ENCODE peak calls at places on chromosomes 5 and 9, in five cellular contexts. Y, Q, L, R and D are unnamed samples.

GRCh38 chr9:117296453-117296852 is 118.4 kb downstream of the ASTN2 start:
- DNase-seq in Y (no peak), Q (no peak), L (no peak), R (no peak), D (no peak)

GRCh38 chr9:123232332-123232731 is 36.1 kb downstream of the STRBP start:
- DNase-seq in Y (no peak), Q (no peak), L (no peak), R (no peak), D (no peak)

GRCh38 chr9:78813602-78814180 is 516.8 kb downstream of the PSAT1 start:
- DNase-seq in Y (no peak), Q (no peak), L (no peak), R (no peak), D (no peak)

GRCh38 chr5:119752921-119753886 is 123.8 kb downstream of the FAM170A start:
- DNase-seq in Y (no peak), Q (no peak), L (no peak), R (no peak), D (no peak)

GRCh38 chr5:175378444-175379028 is 65.4 kb downstream of the DRD1 start:
- DNase-seq in Y (peak), Q (no peak), L (peak), R (no peak), D (no peak)

GRCh38 chr5:170327168-170327567 is 29.6 kb upstream of the LCP2 start:
- DNase-seq in Y (no peak), Q (no peak), L (no peak), R (no peak), D (no peak)

GRCh38 chr5:179289756-179290385 is 55.4 kb downstream of the ADAMTS2 start:
- DNase-seq in Y (no peak), Q (no peak), L (no peak), R (no peak), D (no peak)

GRCh38 chr5:145244788-145245187 is 590.4 kb downstream of the PRELID2 start:
- DNase-seq in Y (no peak), Q (no peak), L (peak), R (peak), D (no peak)

GRCh38 chr9:107312651-107313050 is 29.6 kb downstream of the RAD23B start:
- DNase-seq in Y (no peak), Q (no peak), L (no peak), R (peak), D (peak)

GRCh38 chr9:127319366-127320121 is 55.0 kb downstream of the GARNL3 start:
- DNase-seq in Y (no peak), Q (no peak), L (no peak), R (no peak), D (no peak)

GRCh38 chr9:122453677-122454135 is 24.0 kb downstream of the OR1J1 start:
- DNase-seq in Y (no peak), Q (no peak), L (no peak), R (no peak), D (no peak)

GRCh38 chr5:82512025-82512424 is 233.9 kb upstream of the RPS23 start:
- DNase-seq in Y (no peak), Q (no peak), L (no peak), R (peak), D (no peak)

GRCh38 chr9:134981829-134982228 is 64.1 kb upstream of the FCN1 start:
- DNase-seq in Y (no peak), Q (no peak), L (no peak), R (no peak), D (no peak)

GRCh38 chr5:169197343-169197742 is 103.6 kb downstream of the SLIT3 start:
- DNase-seq in Y (no peak), Q (no peak), L (no peak), R (no peak), D (no peak)

GRCh38 chr9:138010274-138010800 is 132.8 kb downstream of the CACNA1B start:
- DNase-seq in Y (no peak), Q (no peak), L (no peak), R (no peak), D (no peak)

GRCh38 chr5:121144764-121145163 is 680.7 kb downstream of the PRR16 start:
- DNase-seq in Y (no peak), Q (no peak), L (peak), R (peak), D (no peak)

GRCh38 chr9:112166176-112167140 is 8.6 kb downstream of the SUSD1 start:
- DNase-seq in Y (peak), Q (no peak), L (peak), R (peak), D (peak)

GRCh38 chr5:159216454-159216853 is 7.1 kb upstream of the RNF145 start:
- DNase-seq in Y (no peak), Q (no peak), L (no peak), R (no peak), D (no peak)

GRCh38 chr9:127388856-127389238 is 8.1 kb upstream of the SLC2A8 start:
- DNase-seq in Y (no peak), Q (no peak), L (no peak), R (peak), D (no peak)

GRCh38 chr5:115431116-115431515 is 113.5 kb downstream of the FEM1C start:
- DNase-seq in Y (no peak), Q (no peak), L (no peak), R (no peak), D (no peak)

GRCh38 chr9:97980918-97981827 is 2.0 kb upstream of the ANP32B start:
- DNase-seq in Y (no peak), Q (no peak), L (no peak), R (no peak), D (no peak)
- H3K4me3 ChIP-seq in Y (no peak), Q (no peak), L (no peak), R (no peak), D (no peak)

GRCh38 chr5:93359958-93360305 is 221.1 kb downstream of the NR2F1-AS1 start:
- DNase-seq in Y (no peak), Q (no peak), L (no peak), R (no peak), D (no peak)
- H3K4me3 ChIP-seq in Y (no peak), Q (no peak), L (no peak), R (peak), D (no peak)

GRCh38 chr5:67179695-67180302 is 16.8 kb downstream of the CD180 start:
- DNase-seq in Y (no peak), Q (no peak), L (no peak), R (no peak), D (no peak)
- H3K4me3 ChIP-seq in Y (no peak), Q (no peak), L (no peak), R (no peak), D (no peak)

GRCh38 chr9:93955356-93956182 is 414 bp upstream of the BARX1 start:
- DNase-seq in Y (no peak), Q (peak), L (no peak), R (no peak), D (no peak)
- H3K4me3 ChIP-seq in Y (no peak), Q (peak), L (no peak), R (no peak), D (peak)

DNA sequence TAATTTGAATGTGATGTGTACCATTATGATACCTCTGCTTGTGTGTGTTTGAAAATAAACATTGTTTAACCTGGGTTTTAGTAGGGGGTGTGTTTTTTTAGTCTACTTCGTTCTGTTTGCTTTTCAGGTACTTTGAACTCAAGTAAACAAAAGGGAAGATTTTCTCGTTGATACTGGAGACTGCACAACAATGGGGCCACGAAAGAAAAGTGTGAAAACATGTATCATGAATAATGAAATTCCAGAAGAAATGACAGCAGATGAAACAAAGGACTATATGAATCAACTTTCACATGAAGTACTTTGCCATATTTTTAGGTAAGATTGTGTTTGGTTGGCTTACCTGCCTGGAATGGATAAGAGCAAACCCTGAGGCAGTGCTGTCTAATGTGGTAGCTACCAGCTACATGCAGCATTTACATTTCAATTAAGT is 10.8 kb downstream of the FBXO38 start:
- DNase-seq in Y (no peak), Q (no peak), L (no peak), R (no peak), D (no peak)
- H3K4me3 ChIP-seq in Y (no peak), Q (no peak), L (no peak), R (no peak), D (no peak)

GRCh38 chr5:180623411-180623834 is 26.0 kb downstream of the FLT4 start:
- DNase-seq in Y (no peak), Q (no peak), L (no peak), R (no peak), D (no peak)
- H3K4me3 ChIP-seq in Y (no peak), Q (no peak), L (no peak), R (no peak), D (no peak)